ENCODE peak calls at places on chromosomes 3 and 15, in four cellular contexts. G is vagina, N is IMR-90, C is MM.1S. H is an unnamed sample. For H3K4me1, the result is how much of the 10 kb centered on the place peaks cover.

GRCh38 chr3:15064299-15064834 is 748 bp downstream of the MRPS25 start:
- DNase-seq in C (peak), G (no peak), N (peak), H (peak)

GRCh38 chr3:43876648-43877047 is 185.9 kb downstream of the ABHD5 start:
- DNase-seq in G (no peak), C (no peak), N (no peak), H (no peak)

GRCh38 chr3:85875589-85875988 is 916.8 kb downstream of the CADM2 start:
- DNase-seq in G (no peak), N (no peak), C (peak), H (no peak)

GRCh38 chr3:144407290-144407689 is 435.7 kb downstream of the DIPK2A start:
- DNase-seq in G (no peak), N (no peak), C (no peak), H (no peak)

GRCh38 chr3:61009025-61009424 is 242.2 kb downstream of the FHIT start:
- DNase-seq in C (no peak), N (no peak), G (no peak), H (no peak)

GRCh38 chr15:100733786-100734185 is 131.4 kb downstream of the ASB7 start:
- DNase-seq in C (no peak), G (no peak), N (peak), H (no peak)

GRCh38 chr15:84840741-84841429 is 23.7 kb downstream of the ALPK3 start:
- DNase-seq in N (peak), G (no peak), C (no peak), H (no peak)

GRCh38 chr3:73592154-73592877 is 32.4 kb downstream of the PDZRN3 start:
- DNase-seq in G (no peak), N (no peak), C (no peak), H (no peak)

GRCh38 chr3:192915724-192916123 is 1.9 kb downstream of the MB21D2 start:
- DNase-seq in N (peak), C (no peak), G (no peak), H (peak)

GRCh38 chr3:27723803-27724458 is 1.8 kb upstream of the EOMES start:
- DNase-seq in C (no peak), G (no peak), N (no peak), H (no peak)
- H3K4me3 ChIP-seq in C (no peak), G (peak), N (no peak), H (no peak)

GRCh38 chr15:67091073-67091965 is 25.9 kb downstream of the SMAD3 start:
- DNase-seq in N (peak), G (no peak), C (peak), H (peak)

GRCh38 chr15:67094001-67094826 is 28.8 kb downstream of the SMAD3 start:
- DNase-seq in G (no peak), C (no peak), N (no peak), H (no peak)

GRCh38 chr15:67091966-67092677 is 26.7 kb downstream of the SMAD3 start:
- DNase-seq in C (no peak), N (no peak), G (no peak), H (no peak)

GRCh38 chr15:67092726-67093125 is 27.3 kb downstream of the SMAD3 start:
- DNase-seq in G (no peak), N (no peak), C (no peak), H (no peak)

GRCh38 chr15:67093146-67093874 is 27.9 kb downstream of the SMAD3 start:
- DNase-seq in C (no peak), G (no peak), N (no peak), H (no peak)
- H3K4me1 ChIP-seq in C (under half), G (half or more), N (half or more), H (half or more)

DNA sequence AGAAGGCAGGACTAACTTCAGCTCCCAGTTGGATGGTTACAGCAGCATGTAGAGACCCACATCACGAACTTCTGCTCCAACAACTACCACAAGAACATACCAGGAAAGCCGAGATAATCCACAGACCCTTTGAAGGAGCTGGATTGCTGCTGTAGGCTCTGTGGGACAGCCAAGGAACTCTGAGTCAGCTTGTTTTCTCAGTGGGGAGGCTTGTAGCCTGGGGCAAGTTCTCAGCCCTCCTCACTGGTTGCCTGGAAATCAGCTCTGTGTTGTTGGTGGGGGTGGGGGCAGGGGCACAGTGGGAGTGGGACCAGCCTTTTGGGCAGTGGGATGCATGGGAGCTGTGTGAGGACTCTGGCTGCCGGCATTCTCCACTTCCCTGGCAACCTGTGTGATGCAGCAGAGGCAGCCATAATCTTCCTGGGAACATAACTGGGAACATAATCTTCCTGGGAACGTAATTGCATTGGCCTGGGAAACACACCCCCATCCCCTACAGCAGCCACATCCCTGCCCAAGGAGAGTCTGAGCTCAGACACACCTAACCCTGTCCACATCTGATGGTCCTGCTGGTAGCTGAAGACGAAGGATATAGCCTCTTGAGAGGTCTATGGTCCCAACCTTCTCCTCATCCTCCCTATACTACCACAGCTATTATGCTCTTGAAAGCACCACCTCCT is 153.1 kb downstream of the PEAK1 start:
- DNase-seq in C (no peak), G (no peak), N (peak), H (peak)
- H3K27ac ChIP-seq in C (no peak), G (no peak), N (no peak), H (no peak)

GRCh38 chr3:16770792-16771191 is 114.0 kb upstream of the PLCL2 start:
- DNase-seq in C (no peak), N (no peak), G (no peak), H (no peak)
- H3K4me3 ChIP-seq in C (no peak), N (no peak), G (no peak), H (no peak)

GRCh38 chr3:124783696-124784095 is 53.4 kb downstream of the UMPS start:
- DNase-seq in N (peak), C (no peak), G (no peak), H (peak)
- H3K4me1 ChIP-seq in N (under half), C (half or more), G (half or more), H (under half)

GRCh38 chr15:57476533-57476975 is 100.2 kb downstream of the CGNL1 start:
- DNase-seq in G (no peak), C (no peak), N (peak), H (peak)
- H3K27ac ChIP-seq in G (no peak), C (no peak), N (no peak), H (no peak)

GRCh38 chr3:25789209-25789595 is 688 bp upstream of the OXSM start:
- DNase-seq in C (no peak), N (no peak), G (no peak), H (no peak)
- H3K4me3 ChIP-seq in C (peak), N (peak), G (peak), H (peak)

H was measured in SJSA1.